ENCODE peak calls at places on chromosomes 16 and 17, in six cellular contexts. O is small intestine; S is activated naive CD4-positive, alpha-beta T cell treated with Interleukin-2 at 50 U/mL for 16 hours; Z is GM12865; J is Caco-2; Q is AG08396. P is an unnamed sample.

GRCh38 chr16:84144301-84144858 is 597 bp downstream of the HSDL1 start:
- DNase-seq in Q (peak; percentile 41), S (peak; percentile 44), J (peak; percentile 47), Z (peak; percentile 36), O (peak; percentile 39), P (no peak)

GRCh38 chr16:57686577-57686976 is 8.0 kb upstream of the DRC7 start:
- DNase-seq in Z (no peak), S (no peak), Q (no peak), O (no peak), J (no peak), P (no peak)

GRCh38 chr17:77451894-77452852 is 311.4 kb downstream of the SEC14L1 start:
- DNase-seq in J (peak; percentile 79), O (peak; percentile 86), Z (peak; percentile 43), S (no peak), Q (peak; percentile 89), P (no peak)

GRCh38 chr17:81239714-81240555 is 817 bp downstream of the NDUFAF8 start:
- DNase-seq in Q (peak; percentile 56), O (no peak), Z (peak; percentile 81), J (no peak), S (peak; percentile 68), P (peak; percentile 9)

GRCh38 chr17:39208893-39209292 is 8.8 kb downstream of the RPL19 start:
- DNase-seq in J (no peak), Z (peak; percentile 82), S (no peak), O (peak; percentile 49), Q (no peak), P (peak; percentile 2)

GRCh38 chr16:85289760-85290625 is 177.7 kb upstream of the CIBAR2 start:
- DNase-seq in Z (no peak), S (no peak), J (no peak), O (no peak), Q (no peak), P (no peak)

GRCh38 chr16:56238188-56238587 is 46.9 kb downstream of the GNAO1 start:
- DNase-seq in Z (no peak), O (no peak), Q (no peak), S (no peak), J (no peak), P (no peak)

GRCh38 chr17:28748852-28749515 is 5.2 kb downstream of the TRAF4 start:
- DNase-seq in Z (no peak), Q (no peak), J (no peak), S (no peak), O (peak; percentile 62), P (no peak)

GRCh38 chr16:80467961-80468360 is 72.8 kb upstream of the DYNLRB2 start:
- DNase-seq in O (no peak), J (no peak), Z (no peak), S (no peak), Q (no peak), P (no peak)

GRCh38 chr16:85643631-85644030 is 30.5 kb downstream of the GSE1 start:
- DNase-seq in S (no peak), Z (no peak), J (no peak), O (no peak), Q (no peak), P (no peak)

GRCh38 chr16:31386157-31386984 is 6.8 kb upstream of the ITGAD start:
- DNase-seq in S (peak; percentile 15), Z (peak; percentile 58), J (peak; percentile 17), Q (peak; percentile 60), O (peak; percentile 49), P (peak; percentile 37)

GRCh38 chr17:1755993-1756306 is 5.9 kb upstream of the SERPINF1 start:
- DNase-seq in S (no peak), J (no peak), Z (no peak), O (no peak), Q (no peak), P (no peak)

GRCh38 chr17:43579570-43580140 is 33.5 kb upstream of the ETV4 start:
- DNase-seq in Q (peak; percentile 64), J (peak; percentile 75), Z (peak; percentile 26), O (peak; percentile 30), S (no peak), P (no peak)

GRCh38 chr16:4976611-4977145 is 18.5 kb downstream of the SEC14L5 start:
- DNase-seq in O (peak; percentile 7), S (no peak), Z (no peak), Q (no peak), J (no peak), P (no peak)

GRCh38 chr16:58022601-58023371 is 2.8 kb upstream of the MMP15 start:
- DNase-seq in S (no peak), O (peak; percentile 37), Z (no peak), J (no peak), Q (peak; percentile 82), P (peak; percentile 36)

GRCh38 chr16:55756963-55757362 is 75.9 kb downstream of the CES1 start:
- DNase-seq in J (no peak), O (no peak), S (no peak), Q (no peak), Z (no peak), P (no peak)

GRCh38 chr16:24499193-24499814 is 40.1 kb upstream of the RBBP6 start:
- DNase-seq in Z (peak; percentile 54), J (peak; percentile 49), O (peak; percentile 14), S (no peak), Q (peak; percentile 29), P (peak; percentile 6)

GRCh38 chr17:6491071-6491700 is 46.9 kb downstream of the PIMREG start:
- DNase-seq in Z (no peak), O (no peak), Q (no peak), J (no peak), S (no peak), P (no peak)

GRCh38 chr17:812638-813204 is 30.6 kb downstream of the MRM3 start:
- DNase-seq in O (no peak), Z (no peak), J (no peak), Q (no peak), S (no peak), P (no peak)

GRCh38 chr16:29007865-29008593 is 23.2 kb downstream of the LAT start:
- DNase-seq in Z (peak; percentile 65), S (peak; percentile 78), O (no peak), Q (peak; percentile 57), J (no peak), P (no peak)

GRCh38 chr17:47315451-47316266 is 8.1 kb upstream of the EFCAB13 start:
- DNase-seq in O (peak; percentile 80), Q (peak; percentile 63), S (peak; percentile 14), J (peak; percentile 57), Z (peak; percentile 79), P (peak; percentile 67)

GRCh38 chr17:7512824-7513540 is 28.8 kb downstream of the POLR2A start:
- DNase-seq in S (no peak), Z (no peak), O (no peak), Q (no peak), J (no peak), P (no peak)

GRCh38 chr16:23362460-23363317 is 60.6 kb downstream of the SCNN1B start:
- DNase-seq in Z (no peak), Q (no peak), O (peak; percentile 74), S (no peak), J (no peak), P (peak; percentile 73)

GRCh38 chr17:5422505-5422904 is 2.5 kb downstream of the RPAIN start:
- DNase-seq in Q (peak; percentile 71), S (no peak), J (no peak), O (no peak), Z (no peak), P (no peak)

GRCh38 chr16:1812732-1813163 is 13.9 kb downstream of the HAGH start:
- DNase-seq in Z (peak; percentile 35), O (peak; percentile 77), S (peak; percentile 43), Q (peak; percentile 93), J (peak; percentile 36), P (no peak)

GRCh38 chr16:20911361-20911760 is 10.8 kb downstream of the LYRM1 start:
- DNase-seq in S (no peak), Q (no peak), Z (no peak), O (no peak), J (no peak), P (no peak)

GRCh38 chr16:78444-79145 is 570 bp downstream of the MPG start:
- DNase-seq in Z (peak; percentile 43), Q (peak; percentile 74), J (no peak), O (no peak), S (no peak), P (no peak)

GRCh38 chr17:20852541-20853370 is 190.1 kb downstream of the USP22 start:
- DNase-seq in Z (peak; percentile 13), J (peak; percentile 70), S (no peak), O (no peak), Q (no peak), P (no peak)

GRCh38 chr16:22648941-22649340 is 138.2 kb downstream of the NPIPB5 start:
- DNase-seq in Z (no peak), O (no peak), J (no peak), Q (no peak), S (no peak), P (no peak)

GRCh38 chr16:83953796-83954576 is 946 bp downstream of the OSGIN1 start:
- DNase-seq in J (peak; percentile 70), Q (peak; percentile 44), Z (peak; percentile 32), O (peak; percentile 77), S (no peak), P (no peak)